ENCODE peak calls at places on chromosome 7, in eight cellular contexts. N is activated CD8-positive, alpha-beta memory T cell treated with anti-CD3 and anti-CD28 coated beads for 1 hour; L is lower leg skin; H is Caco-2; B is mesenteric fat pad; P is GM06990; J is NCI-H2081; Z is renal cortical epithelial cell. K is an unnamed sample.

GRCh38 chr7:129327076-129327475 is 102.2 kb downstream of the AHCYL2 start:
- DNase-seq in N (no peak), L (no peak), H (no peak), B (no peak), P (no peak), J (no peak), Z (no peak), K (no peak)

GRCh38 chr7:104779888-104780287 is 234.1 kb upstream of the KMT2E start:
- DNase-seq in N (no peak), L (no peak), H (no peak), B (no peak), P (no peak), J (no peak), Z (peak), K (no peak)

GRCh38 chr7:44520574-44520973 is 20.6 kb downstream of the NPC1L1 start:
- DNase-seq in N (no peak), L (no peak), H (no peak), B (no peak), P (no peak), J (no peak), Z (no peak), K (no peak)

GRCh38 chr7:42736931-42737330 is 174.9 kb downstream of the C7orf25 start:
- DNase-seq in N (no peak), L (no peak), H (peak), B (no peak), P (no peak), J (no peak), Z (no peak), K (no peak)

GRCh38 chr7:106613861-106614560 is 46.9 kb downstream of the CCDC71L start:
- DNase-seq in N (no peak), L (no peak), H (no peak), B (no peak), P (no peak), J (no peak), Z (no peak), K (no peak)

GRCh38 chr7:43303740-43304241 is 191.3 kb downstream of the HECW1 start:
- DNase-seq in N (no peak), L (no peak), H (no peak), B (no peak), P (no peak), J (no peak), Z (peak), K (peak)

GRCh38 chr7:78768859-78769258 is 684.6 kb downstream of the MAGI2 start:
- DNase-seq in N (no peak), L (no peak), H (no peak), B (no peak), P (no peak), J (no peak), Z (peak), K (no peak)

GRCh38 chr7:114086491-114086905 is 167.7 kb upstream of the PPP1R3A start:
- DNase-seq in N (no peak), L (no peak), H (no peak), B (no peak), P (peak), J (no peak), Z (no peak), K (no peak)

GRCh38 chr7:106094780-106095179 is 17.3 kb downstream of the SYPL1 start:
- DNase-seq in N (no peak), L (no peak), H (no peak), B (no peak), P (no peak), J (no peak), Z (no peak), K (no peak)

GRCh38 chr7:101870361-101871062 is 53.1 kb downstream of the CUX1 start:
- DNase-seq in N (no peak), L (no peak), H (peak), B (no peak), P (no peak), J (no peak), Z (no peak), K (no peak)

GRCh38 chr7:154927624-154928125 is 75.2 kb downstream of the PAXIP1 start:
- DNase-seq in N (peak), L (peak), H (peak), B (no peak), P (peak), J (peak), Z (peak), K (peak)

GRCh38 chr7:42603496-42603895 is 308.4 kb downstream of the C7orf25 start:
- DNase-seq in N (no peak), L (no peak), H (no peak), B (no peak), P (no peak), J (no peak), Z (no peak), K (no peak)

GRCh38 chr7:2508327-2509231 is 11.0 kb upstream of the LFNG start:
- DNase-seq in N (peak), L (no peak), H (no peak), B (no peak), P (peak), J (no peak), Z (no peak), K (no peak)

GRCh38 chr7:77903597-77903996 is 105.0 kb downstream of the PHTF2 start:
- DNase-seq in N (no peak), L (no peak), H (peak), B (no peak), P (no peak), J (no peak), Z (no peak), K (no peak)

GRCh38 chr7:124459101-124460052 is 306.2 kb downstream of the GPR37 start:
- DNase-seq in N (no peak), L (no peak), H (no peak), B (no peak), P (no peak), J (no peak), Z (peak), K (no peak)

GRCh38 chr7:1537631-1538412 is 7.3 kb downstream of the MAFK start:
- DNase-seq in N (no peak), L (peak), H (peak), B (peak), P (peak), J (no peak), Z (peak), K (no peak)

GRCh38 chr7:21261627-21262564 is 166.0 kb upstream of the SP4 start:
- DNase-seq in N (peak), L (no peak), H (peak), B (no peak), P (peak), J (peak), Z (peak), K (peak)

GRCh38 chr7:3955026-3955425 is 654.0 kb downstream of the SDK1 start:
- DNase-seq in N (no peak), L (no peak), H (no peak), B (no peak), P (no peak), J (no peak), Z (no peak), K (no peak)

GRCh38 chr7:94266278-94266677 is 128.4 kb upstream of the COL1A2 start:
- DNase-seq in N (no peak), L (peak), H (no peak), B (no peak), P (no peak), J (no peak), Z (peak), K (no peak)

GRCh38 chr7:94056796-94057207 is 52.6 kb upstream of the BET1 start:
- DNase-seq in N (no peak), L (no peak), H (no peak), B (no peak), P (no peak), J (no peak), Z (peak), K (no peak)

GRCh38 chr7:134623193-134623592 is 23.5 kb upstream of the BPGM start:
- DNase-seq in N (no peak), L (no peak), H (no peak), B (no peak), P (no peak), J (no peak), Z (no peak), K (no peak)

GRCh38 chr7:131480384-131481315 is 75.8 kb downstream of the PODXL start:
- DNase-seq in N (no peak), L (no peak), H (no peak), B (no peak), P (no peak), J (no peak), Z (peak), K (no peak)

GRCh38 chr7:128155100-128155763 is 85.8 kb upstream of the LEP start:
- DNase-seq in N (no peak), L (no peak), H (no peak), B (peak), P (no peak), J (no peak), Z (no peak), K (no peak)

GRCh38 chr7:55134786-55135185 is 116.0 kb downstream of the EGFR start:
- DNase-seq in N (no peak), L (no peak), H (no peak), B (no peak), P (no peak), J (no peak), Z (no peak), K (no peak)

GRCh38 chr7:151432658-151433521 is 7.1 kb downstream of the CRYGN start:
- DNase-seq in N (no peak), L (no peak), H (no peak), B (no peak), P (peak), J (no peak), Z (no peak), K (no peak)

GRCh38 chr7:37448637-37449331 is at the start of gene ELMO1:
- DNase-seq in N (peak), L (peak), H (peak), B (peak), P (peak), J (peak), Z (peak), K (peak)

GRCh38 chr7:149569025-149569725 is 71.6 kb upstream of the ZNF746 start:
- DNase-seq in N (no peak), L (no peak), H (no peak), B (no peak), P (no peak), J (no peak), Z (peak), K (no peak)

GRCh38 chr7:53446170-53446569 is 410.7 kb downstream of the POM121L12 start:
- DNase-seq in N (no peak), L (no peak), H (no peak), B (no peak), P (no peak), J (no peak), Z (peak), K (no peak)

GRCh38 chr7:66060796-66061195 is 14.8 kb upstream of the ASL start:
- DNase-seq in N (no peak), L (no peak), H (no peak), B (no peak), P (no peak), J (no peak), Z (no peak), K (no peak)

GRCh38 chr7:151024435-151025056 is at the start of gene ATG9B:
- DNase-seq in N (no peak), L (no peak), H (peak), B (no peak), P (no peak), J (no peak), Z (peak), K (no peak)

GRCh38 chr7:24851791-24852190 is 94.5 kb upstream of the GSDME start:
- DNase-seq in N (no peak), L (no peak), H (peak), B (no peak), P (no peak), J (no peak), Z (peak), K (peak)

GRCh38 chr7:24981544-24981951 is 1.6 kb upstream of the OSBPL3 start:
- DNase-seq in N (peak), L (peak), H (peak), B (no peak), P (peak), J (peak), Z (peak), K (no peak)

GRCh38 chr7:107023522-107024149 is 20.9 kb upstream of the PRKAR2B start:
- DNase-seq in N (no peak), L (no peak), H (no peak), B (no peak), P (no peak), J (no peak), Z (no peak), K (no peak)

GRCh38 chr7:101816499-101817030 is 861 bp upstream of the CUX1 start:
- DNase-seq in N (peak), L (no peak), H (peak), B (peak), P (peak), J (peak), Z (no peak), K (no peak)

GRCh38 chr7:12389089-12389700 is 14.5 kb downstream of the VWDE start:
- DNase-seq in N (no peak), L (no peak), H (peak), B (no peak), P (no peak), J (peak), Z (peak), K (no peak)

GRCh38 chr7:73809454-73810090 is 21.2 kb upstream of the CLDN4 start:
- DNase-seq in N (no peak), L (no peak), H (peak), B (peak), P (no peak), J (no peak), Z (peak), K (no peak)